ENCODE peak calls at places on chromosomes 11 and 22, in six cellular contexts. J, I, F, K, U and P are unnamed samples.

GRCh38 chr22:41181349-41182241 is 23.5 kb upstream of the L3MBTL2 start:
- DNase-seq in J (no peak), I (no peak), F (peak; percentile 66), K (no peak), U (no peak), P (no peak)

GRCh38 chr11:86811637-86812321 is 11.4 kb downstream of the PRSS23 start:
- DNase-seq in J (no peak), I (peak; percentile 84), F (peak; percentile 85), K (no peak), U (no peak), P (no peak)

GRCh38 chr11:117819096-117820040 is 5.2 kb downstream of the FXYD2 start:
- DNase-seq in J (peak; percentile 67), I (peak; percentile 76), F (peak; percentile 63), K (peak; percentile 42), U (peak; percentile 67), P (peak; percentile 68)

GRCh38 chr11:86695391-86695790 is 23.0 kb upstream of the ME3 start:
- DNase-seq in J (no peak), I (no peak), F (peak; percentile 14), K (no peak), U (no peak), P (no peak)

GRCh38 chr11:111046291-111046690 is 199.2 kb upstream of the POU2AF2 start:
- DNase-seq in J (no peak), I (no peak), F (peak; percentile 12), K (no peak), U (no peak), P (no peak)

GRCh38 chr11:20058749-20059458 is 101.4 kb downstream of the DBX1 start:
- DNase-seq in J (no peak), I (no peak), F (peak; percentile 31), K (no peak), U (no peak), P (no peak)

GRCh38 chr11:95849087-95849825 is 59.0 kb downstream of the CEP57 start:
- DNase-seq in J (peak; percentile 36), I (peak; percentile 64), F (peak; percentile 82), K (peak; percentile 64), U (peak; percentile 50), P (peak; percentile 40)

GRCh38 chr11:40130427-40130826 is 1329.0 kb downstream of the LRRC4C start:
- DNase-seq in J (no peak), I (no peak), F (no peak), K (no peak), U (no peak), P (no peak)

GRCh38 chr11:11980841-11981308 is 27.6 kb downstream of the DKK3 start:
- DNase-seq in J (no peak), I (no peak), F (peak; percentile 55), K (no peak), U (no peak), P (no peak)

GRCh38 chr11:71294846-71295600 is 42.6 kb upstream of the SHANK2 start:
- DNase-seq in J (no peak), I (no peak), F (no peak), K (no peak), U (no peak), P (no peak)

GRCh38 chr11:57480409-57481137 is 20.2 kb downstream of the RTN4RL2 start:
- DNase-seq in J (peak; percentile 61), I (peak; percentile 77), F (peak; percentile 25), K (peak; percentile 68), U (peak; percentile 58), P (peak; percentile 71)

GRCh38 chr22:30397656-30398635 is 1.1 kb downstream of the SEC14L2 start:
- DNase-seq in J (no peak), I (no peak), F (no peak), K (no peak), U (no peak), P (no peak)

GRCh38 chr22:31361743-31362142 is 15.6 kb upstream of the PATZ1 start:
- DNase-seq in J (no peak), I (no peak), F (no peak), K (no peak), U (no peak), P (no peak)

GRCh38 chr11:125941241-125941605 is 4.6 kb upstream of the VSIG10L2 start:
- DNase-seq in J (no peak), I (no peak), F (no peak), K (no peak), U (no peak), P (no peak)

GRCh38 chr22:25494774-25495173 is 69.7 kb upstream of the GRK3 start:
- DNase-seq in J (no peak), I (no peak), F (no peak), K (no peak), U (no peak), P (no peak)

GRCh38 chr11:134846776-134847722 is 435.0 kb upstream of the B3GAT1 start:
- DNase-seq in J (no peak), I (no peak), F (no peak), K (no peak), U (no peak), P (no peak)

GRCh38 chr11:109739374-109739773 is 317.4 kb downstream of the C11orf87 start:
- DNase-seq in J (no peak), I (no peak), F (no peak), K (no peak), U (no peak), P (no peak)

GRCh38 chr11:61111060-61111435 is 8.8 kb downstream of the CD5 start:
- DNase-seq in J (no peak), I (no peak), F (no peak), K (no peak), U (no peak), P (no peak)

GRCh38 chr11:77115956-77116355 is 12.1 kb upstream of the MYO7A start:
- DNase-seq in J (no peak), I (no peak), F (no peak), K (no peak), U (no peak), P (no peak)

GRCh38 chr11:117412653-117413275 is 85.1 kb downstream of the CEP164 start:
- DNase-seq in J (no peak), I (no peak), F (no peak), K (no peak), U (no peak), P (no peak)

GRCh38 chr11:117439256-117439655 is 111.6 kb downstream of the CEP164 start:
- DNase-seq in J (no peak), I (no peak), F (no peak), K (no peak), U (no peak), P (no peak)

GRCh38 chr11:22666700-22667439 is 459 bp downstream of the GAS2 start:
- DNase-seq in J (peak; percentile 22), I (no peak), F (no peak), K (no peak), U (peak; percentile 58), P (peak; percentile 22)

GRCh38 chr11:7494086-7494775 is 8.9 kb downstream of the OLFML1 start:
- DNase-seq in J (no peak), I (no peak), F (no peak), K (no peak), U (no peak), P (no peak)

DNA sequence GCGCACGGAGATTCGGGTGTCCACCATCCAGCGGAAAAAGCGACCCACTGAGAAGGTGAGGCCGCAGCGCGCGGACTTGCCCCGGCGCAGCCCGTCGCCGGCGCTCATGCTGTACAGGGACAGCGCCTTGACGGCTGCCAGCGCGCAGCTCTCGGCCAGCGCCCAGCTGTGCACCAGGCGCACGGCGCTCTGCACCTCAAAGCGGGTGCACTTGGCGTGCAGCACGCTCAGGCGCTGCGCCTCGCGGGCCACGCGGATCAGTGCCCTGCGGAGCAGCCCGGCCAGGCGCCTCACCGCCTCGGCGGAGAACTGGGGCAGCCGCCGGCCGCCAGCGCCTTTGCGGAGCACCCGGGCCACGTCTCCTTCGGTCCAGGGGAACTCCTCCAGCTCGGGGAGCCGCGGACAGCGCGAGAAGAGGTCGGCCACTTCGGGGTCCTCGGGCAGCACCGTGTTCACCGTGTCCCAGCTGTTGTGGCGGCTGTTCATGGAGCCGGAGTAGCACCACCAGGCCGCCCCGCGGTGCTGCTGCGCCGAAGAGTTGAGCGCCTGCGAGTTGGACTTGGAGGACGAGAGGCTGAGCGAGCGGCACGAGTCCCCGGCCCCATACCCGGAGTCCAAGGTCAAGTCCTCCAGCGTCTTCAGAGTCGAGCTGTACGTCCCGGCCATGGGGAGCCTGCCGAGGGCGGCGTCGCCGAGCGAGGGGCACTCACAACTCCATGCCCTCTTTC is 728 bp downstream of the ABTB2 start:
- DNase-seq in J (peak; percentile 62), I (peak; percentile 60), F (peak; percentile 51), K (peak; percentile 26), U (peak; percentile 60), P (peak; percentile 69)
- TF ChIP-seq POLR2A in J (no peak), I (no peak), F (no peak), K (no peak), U (no peak), P (no peak)

DNA sequence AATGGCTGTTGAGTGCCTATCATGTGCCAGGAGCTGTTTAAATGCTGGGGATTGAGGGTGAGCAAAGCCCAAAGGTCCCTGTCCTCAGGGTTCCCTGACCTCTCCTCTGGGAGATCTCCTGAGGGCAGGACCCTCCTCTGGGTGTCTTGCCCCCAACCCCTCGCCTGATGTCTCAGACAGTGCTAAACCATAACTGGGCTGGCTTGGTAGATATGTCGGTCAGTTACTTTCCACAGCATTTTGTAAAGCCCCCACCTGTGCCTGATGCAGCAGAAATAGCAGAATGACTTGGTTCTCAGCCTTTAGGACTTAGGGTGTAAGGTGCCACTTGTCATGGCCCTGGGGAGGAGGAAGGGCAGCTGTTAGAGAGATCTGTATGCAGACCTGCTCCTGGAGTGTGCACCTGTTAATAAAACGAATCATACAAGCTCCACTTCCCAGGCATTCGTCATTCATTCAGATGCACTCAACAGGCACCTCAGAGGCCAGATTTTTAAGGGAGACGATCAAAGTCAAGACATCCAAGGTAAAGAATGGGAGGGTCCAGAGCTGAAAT is 88.1 kb downstream of the TP53I11 start:
- DNase-seq in J (no peak), I (peak; percentile 11), F (no peak), K (no peak), U (no peak), P (no peak)
- H3K4me1 ChIP-seq in J (peaks cover 7% of the 10 kb centered on the region), I (peaks cover 43% of the 10 kb centered on the region), F (peaks cover 22% of the 10 kb centered on the region), K (no peaks in the 10 kb centered on the region), U (no peaks in the 10 kb centered on the region), P (peaks cover 4% of the 10 kb centered on the region)

GRCh38 chr11:100715163-100715792 is 28.2 kb downstream of the ARHGAP42 start:
- DNase-seq in J (no peak), I (no peak), F (no peak), K (no peak), U (no peak), P (no peak)

GRCh38 chr11:100716848-100717247 is 29.8 kb downstream of the ARHGAP42 start:
- DNase-seq in J (no peak), I (no peak), F (no peak), K (no peak), U (no peak), P (no peak)

GRCh38 chr11:100719809-100720221 is 32.7 kb downstream of the ARHGAP42 start:
- DNase-seq in J (peak; percentile 62), I (peak; percentile 72), F (peak; percentile 79), K (peak; percentile 61), U (peak; percentile 61), P (peak; percentile 72)

DNA sequence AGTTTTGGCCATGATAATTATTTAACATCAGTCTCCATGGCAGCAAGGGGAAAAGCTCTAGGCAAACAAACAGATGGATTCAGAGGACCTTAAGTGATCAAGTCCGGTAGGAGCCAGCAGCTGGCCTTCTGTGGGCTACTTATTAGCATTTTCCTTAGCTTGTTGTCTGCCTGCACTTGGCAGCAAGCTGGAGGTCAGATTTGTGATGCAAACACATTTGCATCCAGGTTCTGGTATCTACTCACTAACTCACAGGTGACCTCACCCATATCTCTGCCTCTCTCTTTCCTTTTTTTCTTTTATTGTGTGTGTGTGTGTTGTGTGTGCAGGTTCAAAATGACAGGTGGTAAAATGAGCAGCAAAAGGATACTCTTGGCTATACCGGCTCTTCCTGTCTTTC is 32.3 kb downstream of the ARHGAP42 start:
- DNase-seq in J (no peak), I (peak; percentile 49), F (peak; percentile 42), K (no peak), U (no peak), P (peak; percentile 24)
- H3K4me3 ChIP-seq in J (no peak overlapping the region), I (peak overlapping the region; percentile 18), F (no peak overlapping the region), K (no peak overlapping the region), U (no peak overlapping the region), P (no peak overlapping the region)

GRCh38 chr22:44047891-44048301 is 23.8 kb downstream of the PARVB start:
- DNase-seq in J (no peak), I (no peak), F (no peak), K (no peak), U (no peak), P (no peak)
- TF ChIP-seq POLR2A in J (no peak), I (no peak), F (no peak), K (no peak), U (no peak), P (no peak)